ENCODE peak calls at places on chromosomes 7 and 10, in eight cellular contexts. Y is heart left ventricle, W is lower leg skin, C is H54, F is esophagus muscularis mucosa, O is IMR-90, N is A549, B is uterus. V is an unnamed sample.

GRCh38 chr10:69862882-69863530 is 61.3 kb downstream of the COL13A1 start:
- DNase-seq in C (no peak), B (no peak), F (no peak), Y (no peak), O (no peak), W (no peak), N (no peak), V (no peak)

GRCh38 chr10:99849525-99849924 is 67.1 kb downstream of the ABCC2 start:
- DNase-seq in N (no peak), C (no peak), F (no peak), Y (no peak), O (no peak), B (no peak), W (no peak), V (no peak)

GRCh38 chr10:116718058-116718457 is 24.3 kb downstream of the HSPA12A start:
- DNase-seq in W (no peak), O (no peak), B (no peak), F (no peak), N (no peak), Y (no peak), C (no peak), V (no peak)

GRCh38 chr7:250523-250922 is 39.4 kb upstream of the FOXL3 start:
- DNase-seq in O (no peak), C (no peak), F (no peak), B (no peak), Y (peak), W (no peak), N (no peak), V (no peak)

GRCh38 chr10:119165171-119166110 is at the start of gene SFXN4:
- DNase-seq in O (peak), Y (peak), C (peak), W (peak), B (peak), F (peak), N (peak), V (peak)

GRCh38 chr10:22243321-22243720 is 25.5 kb upstream of the EBLN1 start:
- DNase-seq in B (no peak), C (no peak), O (no peak), W (no peak), Y (no peak), N (no peak), F (no peak), V (no peak)

GRCh38 chr7:132286836-132287235 is 289.4 kb downstream of the PLXNA4 start:
- DNase-seq in Y (no peak), B (no peak), W (peak), N (no peak), C (no peak), F (no peak), O (no peak), V (no peak)

GRCh38 chr7:105321754-105322455 is 66.8 kb downstream of the SRPK2 start:
- DNase-seq in C (no peak), W (no peak), O (no peak), B (no peak), Y (no peak), F (no peak), N (no peak), V (no peak)

GRCh38 chr10:102399217-102400021 is 3.9 kb downstream of the NFKB2 start:
- DNase-seq in Y (peak), W (peak), C (peak), N (peak), B (peak), F (peak), O (peak), V (peak)

GRCh38 chr7:157228864-157229422 is 90.2 kb downstream of the UBE3C start:
- DNase-seq in W (no peak), O (peak), C (no peak), Y (no peak), N (peak), B (no peak), F (no peak), V (no peak)

GRCh38 chr7:48426966-48427555 is 255.8 kb downstream of the ABCA13 start:
- DNase-seq in B (no peak), F (peak), C (peak), W (no peak), O (peak), Y (no peak), N (peak), V (no peak)

GRCh38 chr7:139127648-139128047 is 18.1 kb upstream of the ZC3HAV1 start:
- DNase-seq in N (peak), W (no peak), C (no peak), B (no peak), Y (no peak), F (no peak), O (peak), V (no peak)

GRCh38 chr7:132414857-132415256 is 161.4 kb downstream of the PLXNA4 start:
- DNase-seq in C (no peak), O (no peak), F (no peak), Y (no peak), N (no peak), B (no peak), W (no peak), V (no peak)

GRCh38 chr7:12855036-12855435 is 167.6 kb downstream of the ARL4A start:
- DNase-seq in Y (no peak), F (no peak), C (no peak), B (no peak), O (no peak), N (no peak), W (no peak), V (no peak)

GRCh38 chr7:99531354-99531765 is 20.6 kb downstream of the FAM200A start:
- DNase-seq in C (no peak), N (peak), O (no peak), F (no peak), Y (no peak), B (no peak), W (no peak), V (no peak)

GRCh38 chr10:110747609-110748464 is 103.7 kb downstream of the RBM20 start:
- DNase-seq in Y (no peak), F (no peak), O (no peak), N (no peak), B (no peak), C (no peak), W (no peak), V (no peak)

GRCh38 chr7:38034062-38034907 is 113.8 kb downstream of the EPDR1 start:
- DNase-seq in W (no peak), F (no peak), Y (no peak), C (no peak), B (no peak), N (no peak), O (no peak), V (no peak)

GRCh38 chr7:112567388-112567787 is 86.6 kb downstream of the LSMEM1 start:
- DNase-seq in F (no peak), C (no peak), O (no peak), B (no peak), W (no peak), Y (no peak), N (no peak), V (no peak)

GRCh38 chr7:24923172-24923865 is 56.7 kb downstream of the OSBPL3 start:
- DNase-seq in N (no peak), C (no peak), B (no peak), O (no peak), W (no peak), Y (no peak), F (no peak), V (no peak)

GRCh38 chr10:122343936-122344335 is 30.6 kb upstream of the PLEKHA1 start:
- DNase-seq in O (no peak), B (no peak), F (no peak), Y (no peak), N (no peak), C (no peak), W (peak), V (no peak)

GRCh38 chr10:122282253-122282671 is 11.2 kb downstream of the BTBD16 start:
- DNase-seq in C (no peak), F (no peak), O (peak), W (peak), N (no peak), Y (no peak), B (no peak), V (no peak)

GRCh38 chr10:117431160-117431559 is 55.9 kb upstream of the PDZD8 start:
- DNase-seq in N (peak), W (no peak), B (no peak), O (no peak), F (no peak), C (no peak), Y (no peak), V (no peak)

GRCh38 chr10:47322300-47323061 is at the start of gene GDF2:
- DNase-seq in O (no peak), F (no peak), C (no peak), B (no peak), W (peak), Y (no peak), N (no peak), V (no peak)

GRCh38 chr10:89648074-89648473 is 3.0 kb upstream of the PANK1 start:
- DNase-seq in O (no peak), F (no peak), Y (no peak), W (no peak), C (no peak), B (no peak), N (no peak), V (no peak)

GRCh38 chr10:111086602-111087001 is 9.8 kb downstream of the ADRA2A start:
- DNase-seq in W (peak), Y (no peak), N (no peak), B (no peak), O (no peak), C (no peak), F (peak), V (no peak)

GRCh38 chr10:92240289-92241157 is 50.4 kb downstream of the CPEB3 start:
- DNase-seq in C (peak), B (peak), N (peak), W (peak), Y (no peak), F (no peak), O (peak), V (peak)

GRCh38 chr7:116423499-116423898 is 76.0 kb upstream of the CAV2 start:
- DNase-seq in O (no peak), F (no peak), C (no peak), Y (no peak), W (no peak), B (no peak), N (no peak), V (no peak)

DNA sequence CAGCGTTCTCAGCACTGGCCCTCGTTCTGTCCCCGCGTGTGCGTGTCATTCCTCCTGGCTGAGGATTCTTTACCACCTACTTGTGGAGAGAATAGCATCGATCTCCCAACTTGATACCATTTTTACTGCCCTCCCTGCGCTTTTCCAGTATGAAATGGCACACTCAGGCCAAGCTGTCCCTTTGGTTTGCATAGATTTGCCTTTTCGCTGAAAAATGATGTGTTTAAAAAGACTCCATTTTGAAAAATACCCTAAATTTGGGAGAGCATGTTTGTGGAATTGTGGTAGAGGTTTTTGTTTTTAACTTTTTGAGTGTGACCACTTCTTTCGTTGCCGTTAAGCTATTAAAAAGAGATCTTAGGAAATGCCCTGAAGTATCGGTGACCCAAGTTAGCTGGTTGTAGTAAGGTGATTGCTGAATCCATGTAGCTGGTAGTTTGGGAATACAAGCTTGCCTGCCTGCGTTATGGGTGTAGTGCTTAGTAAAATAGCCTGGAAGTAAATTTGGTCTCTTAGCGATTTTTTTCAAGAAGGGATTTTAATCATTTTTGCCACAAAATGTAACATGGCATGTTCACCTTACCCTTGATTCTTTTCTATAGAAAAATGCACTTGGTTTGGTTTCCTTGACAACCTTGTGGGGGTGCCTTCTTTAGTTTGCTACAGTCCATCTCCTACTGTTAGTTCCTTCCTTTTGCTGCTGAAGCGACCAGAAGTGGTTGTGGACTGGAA is 998 bp downstream of the ACTR3B start:
- DNase-seq in N (no peak), B (no peak), W (no peak), C (no peak), F (peak), Y (no peak), O (peak), V (no peak)
- TF ChIP-seq POLR2A in N (no peak), B (no peak), W (no peak), C (no peak), F (no peak), Y (no peak), O (no peak), V (no peak)

GRCh38 chr10:63407136-63407662 is 58.6 kb downstream of the JMJD1C start:
- DNase-seq in O (no peak), W (no peak), F (no peak), Y (no peak), B (no peak), C (no peak), N (no peak), V (no peak)
- TF ChIP-seq POLR2A in O (no peak), W (no peak), F (no peak), Y (no peak), B (no peak), C (no peak), N (no peak), V (no peak)

GRCh38 chr10:60979667-60980104 is 35.7 kb upstream of the RHOBTB1 start:
- DNase-seq in Y (no peak), B (no peak), O (no peak), W (no peak), F (no peak), C (no peak), N (no peak), V (no peak)
- TF ChIP-seq POLR2A in Y (no peak), B (no peak), O (no peak), W (no peak), F (no peak), C (no peak), N (no peak), V (no peak)

GRCh38 chr10:101070098-101070497 is 8.3 kb downstream of the KAZALD1 start:
- DNase-seq in W (no peak), F (no peak), Y (no peak), B (no peak), N (no peak), C (no peak), O (no peak), V (no peak)
- TF ChIP-seq POLR2A in W (no peak), F (no peak), Y (no peak), B (no peak), N (no peak), C (no peak), O (no peak), V (no peak)

GRCh38 chr10:6050801-6051445 is 11.2 kb downstream of the IL2RA start:
- DNase-seq in N (peak), O (peak), W (peak), Y (peak), C (peak), F (peak), B (peak), V (peak)
- TF ChIP-seq POLR2A in N (no peak), O (no peak), W (no peak), Y (no peak), C (no peak), F (no peak), B (no peak), V (no peak)